ENCODE peak calls at places on chromosome 2, in four cellular contexts. A is GM12891, K is H1, R is HepG2. E is an unnamed sample.

GRCh38 chr2:228541794-228542193 is 360.3 kb upstream of the SPHKAP start:
- DNase-seq in A (no peak), K (no peak), R (no peak), E (no peak)

GRCh38 chr2:66436546-66436945 is 1.6 kb downstream of the MEIS1 start:
- DNase-seq in A (no peak), K (no peak), R (no peak), E (no peak)

GRCh38 chr2:132037527-132038178 is 124.1 kb downstream of the ANKRD30BL start:
- DNase-seq in A (no peak), K (peak; percentile 27), R (no peak), E (no peak)

GRCh38 chr2:149537098-149537726 is 50.4 kb downstream of the MMADHC start:
- DNase-seq in A (no peak), K (no peak), R (no peak), E (no peak)

GRCh38 chr2:1140389-1141003 is 189.8 kb downstream of the SNTG2 start:
- DNase-seq in A (peak; percentile 34), K (peak; percentile 51), R (peak; percentile 24), E (no peak)

GRCh38 chr2:172554352-172555271 is 1.3 kb upstream of the PDK1 start:
- DNase-seq in A (no peak), K (no peak), R (no peak), E (no peak)

GRCh38 chr2:200425026-200425821 is 84.6 kb downstream of the KCTD18 start:
- DNase-seq in A (no peak), K (no peak), R (no peak), E (no peak)

GRCh38 chr2:101036562-101036961 is 34.5 kb downstream of the RPL31 start:
- DNase-seq in A (peak; percentile 30), K (no peak), R (peak; percentile 33), E (no peak)

DNA sequence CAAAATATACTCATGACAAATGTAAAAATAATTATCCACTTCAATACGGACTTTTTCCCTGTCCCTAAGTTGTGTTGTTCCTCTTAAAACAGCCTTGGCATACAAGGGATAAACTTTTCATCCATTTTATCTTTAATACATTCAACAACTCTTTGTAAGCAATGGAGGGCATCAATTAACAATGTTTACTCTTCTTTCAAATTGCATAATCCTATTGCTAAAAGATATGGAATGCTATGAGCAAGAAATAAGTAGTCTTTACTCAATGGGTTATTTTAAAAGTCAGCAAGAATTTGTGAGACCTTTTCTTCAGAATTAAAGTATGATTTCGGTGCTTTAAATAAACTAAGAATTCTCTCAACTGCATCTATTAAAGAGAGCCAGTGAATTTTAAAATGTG is 41.9 kb downstream of the SCN9A start:
- DNase-seq in A (no peak), K (no peak), R (no peak), E (no peak)
- TF ChIP-seq TAF1 in A (no peak), K (no peak), R (no peak), E (no peak)

GRCh38 chr2:210548878-210549384 is 7.5 kb upstream of the CPS1 start:
- DNase-seq in A (no peak), K (no peak), R (peak; percentile 93), E (no peak)
- TF ChIP-seq TAF1 in A (no peak), K (no peak), R (no peak), E (no peak)

DNA sequence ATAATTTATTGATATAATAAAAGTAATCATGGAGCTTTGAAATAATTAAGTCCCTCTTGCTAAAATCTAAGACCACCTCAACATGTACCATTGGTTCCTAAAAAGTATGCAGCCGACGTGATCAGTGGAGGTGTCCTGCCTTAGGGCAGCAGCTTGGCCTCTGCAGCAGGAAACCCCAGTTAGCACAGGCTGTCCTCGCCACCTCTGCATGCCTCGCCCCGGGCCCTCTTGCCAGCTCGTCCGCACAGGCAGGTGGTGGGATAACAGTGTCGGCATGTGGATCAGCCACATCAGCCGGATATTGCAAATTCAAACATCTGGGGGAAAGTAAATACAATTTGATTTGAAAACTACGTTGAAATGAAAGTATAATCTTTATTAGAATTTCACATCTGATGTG is 22.9 kb downstream of the COA5 start:
- DNase-seq in A (no peak), K (no peak), R (no peak), E (no peak)
- TF ChIP-seq TAF1 in A (no peak), K (no peak), R (no peak), E (no peak)

DNA sequence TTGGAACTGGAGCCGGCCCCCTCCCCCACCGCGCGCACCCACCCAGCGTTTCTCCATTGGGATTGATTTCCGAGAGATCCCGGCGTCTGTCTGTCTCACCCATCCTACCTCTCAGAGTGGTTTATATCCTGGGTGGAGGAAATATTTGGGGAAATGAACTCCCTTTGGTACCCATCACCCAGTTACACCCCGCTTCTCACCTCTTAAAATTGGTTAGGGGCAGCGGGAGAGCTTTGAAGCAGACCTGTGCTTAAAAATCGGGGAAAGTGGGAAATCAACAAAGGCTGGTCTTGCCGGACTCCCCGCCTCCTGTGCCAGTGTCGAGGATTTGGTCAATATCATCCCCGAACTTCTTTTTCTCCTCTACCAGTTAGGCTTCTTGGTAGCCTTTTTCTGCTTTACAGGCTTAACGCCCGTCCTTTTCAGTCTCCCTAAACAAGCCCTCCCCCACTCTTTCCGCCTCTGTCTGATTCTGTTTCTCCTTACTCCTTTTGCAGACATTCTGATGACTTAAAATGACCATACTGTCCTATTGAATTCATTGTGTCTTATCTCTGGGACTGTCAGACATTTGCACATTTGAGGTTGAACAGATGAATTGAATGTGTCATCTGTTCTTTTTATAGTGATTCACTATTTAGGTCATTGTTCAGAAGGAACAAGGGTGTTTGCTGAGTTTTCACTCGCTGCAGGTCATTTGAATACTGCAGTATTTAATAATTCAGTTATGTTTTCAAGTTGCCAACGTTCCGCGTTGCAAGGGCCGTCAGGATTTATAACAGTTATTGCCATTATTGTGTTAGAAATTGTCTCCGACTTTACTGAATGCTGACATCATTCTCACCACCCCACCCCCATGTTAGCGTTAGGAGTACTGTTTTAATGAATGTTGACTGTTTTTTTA is 934 bp downstream of the ITGAV start:
- DNase-seq in A (no peak), K (no peak), R (peak; percentile 48), E (no peak)
- TF ChIP-seq TAF1 in A (no peak), K (no peak), R (no peak), E (no peak)

GRCh38 chr2:29129586-29130281 is 14.5 kb downstream of the CLIP4 start:
- DNase-seq in A (no peak), K (no peak), R (no peak), E (no peak)
- TF ChIP-seq TAF1 in A (no peak), K (no peak), R (no peak), E (no peak)

GRCh38 chr2:25304339-25304728 is 37.4 kb downstream of the DNMT3A start:
- DNase-seq in A (no peak), K (no peak), R (no peak), E (no peak)

GRCh38 chr2:25306767-25307368 is 34.9 kb downstream of the DNMT3A start:
- DNase-seq in A (no peak), K (no peak), R (no peak), E (no peak)

GRCh38 chr2:25303517-25304338 is 38.0 kb downstream of the DNMT3A start:
- DNase-seq in A (no peak), K (no peak), R (no peak), E (no peak)

GRCh38 chr2:25305197-25305596 is 36.5 kb downstream of the DNMT3A start:
- DNase-seq in A (no peak), K (no peak), R (no peak), E (no peak)

DNA sequence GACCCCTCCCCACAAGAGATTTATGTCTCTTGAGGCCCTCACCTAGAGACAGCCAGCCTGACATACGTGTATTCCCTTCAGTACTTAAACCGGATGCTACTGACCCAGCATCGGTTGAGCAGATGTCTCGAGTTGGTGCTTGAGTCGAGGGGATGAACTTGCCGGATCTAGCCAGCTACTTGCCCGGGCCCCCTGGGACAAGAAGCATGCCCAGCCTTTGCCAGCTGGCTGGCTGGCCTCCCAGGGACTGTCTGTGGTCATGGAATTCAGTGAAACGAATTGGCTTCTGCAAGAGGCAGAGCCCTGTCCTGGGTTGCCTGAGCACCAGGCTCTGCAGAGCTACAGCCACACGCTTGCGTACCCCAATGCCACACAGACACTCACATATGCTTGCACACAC is 35.9 kb downstream of the DNMT3A start:
- DNase-seq in A (no peak), K (no peak), R (no peak), E (no peak)
- TF ChIP-seq TAF1 in A (no peak), K (no peak), R (no peak), E (no peak)

DNA sequence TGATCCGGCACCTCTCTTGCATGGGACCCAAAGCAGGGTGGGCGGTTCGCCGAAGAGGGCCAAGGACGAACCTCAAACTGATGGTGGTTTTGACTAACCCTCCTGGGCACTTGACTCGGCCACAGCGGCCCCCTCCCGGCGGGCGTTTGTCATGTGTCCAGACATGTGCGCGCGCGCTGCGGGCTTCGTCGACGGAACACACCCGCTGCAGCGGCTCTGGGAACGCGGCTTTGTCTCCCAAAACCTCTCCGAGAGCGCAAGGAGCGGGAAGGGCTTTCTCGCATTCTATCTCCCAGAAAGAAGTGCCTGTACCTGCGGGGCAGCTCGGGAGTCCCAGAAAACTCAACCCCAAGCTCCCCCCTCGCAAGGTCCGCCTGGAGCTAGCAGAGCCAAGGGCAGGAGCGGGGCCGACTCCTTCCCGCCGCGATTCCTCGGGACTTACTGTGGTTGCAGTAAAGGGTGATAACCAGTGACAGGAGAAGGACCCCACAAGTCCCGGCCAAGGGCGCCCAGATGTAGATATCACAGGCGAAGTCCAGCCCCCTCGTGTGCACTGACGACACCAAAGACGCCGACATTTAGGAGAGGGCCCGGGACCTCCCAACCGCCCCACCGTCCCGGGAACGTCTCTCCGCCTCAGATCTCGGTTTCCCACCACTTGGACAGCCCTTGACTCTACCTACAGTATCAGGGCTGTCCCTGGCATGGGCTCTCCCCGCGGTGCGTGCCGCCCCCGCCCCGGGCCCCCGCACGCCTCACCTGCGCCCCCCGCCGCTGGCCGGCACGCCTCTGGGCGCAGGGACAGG is 1.6 kb downstream of the CD8A start:
- DNase-seq in A (peak; percentile 14), K (no peak), R (no peak), E (no peak)
- TF ChIP-seq TAF1 in A (no peak), K (no peak), R (no peak), E (no peak)

GRCh38 chr2:52895726-52896340 is 871.8 kb upstream of the CHAC2 start:
- DNase-seq in A (no peak), K (no peak), R (no peak), E (no peak)
- TF ChIP-seq TAF1 in A (no peak), K (no peak), R (no peak), E (no peak)